ENCODE peak calls at places on chromosome 15, in four cellular contexts. F is ovary, X is keratinocyte, O is sigmoid colon. R is an unnamed sample. For H3K27me3, the result is how much of the 10 kb centered on the place peaks cover.

GRCh38 chr15:68667800-68668625 is 89.2 kb downstream of the CORO2B start:
- DNase-seq in F (no peak), X (no peak), O (peak), R (no peak)

GRCh38 chr15:52220251-52220650 is 29.1 kb upstream of the GNB5 start:
- DNase-seq in F (no peak), X (no peak), O (no peak), R (no peak)

GRCh38 chr15:68277131-68277604 is 377 bp upstream of the FEM1B start:
- DNase-seq in F (no peak), X (no peak), O (peak), R (no peak)

GRCh38 chr15:38130739-38131498 is 121.7 kb upstream of the SPRED1 start:
- DNase-seq in F (peak), X (peak), O (peak), R (peak)

GRCh38 chr15:40543631-40544294 is 21.1 kb downstream of the CCDC32 start:
- DNase-seq in F (no peak), X (no peak), O (no peak), R (no peak)

GRCh38 chr15:76340802-76341365 is 4.3 kb downstream of the ISL2 start:
- DNase-seq in F (no peak), X (no peak), O (no peak), R (no peak)

GRCh38 chr15:83380682-83381081 is 66.5 kb upstream of the SH3GL3 start:
- DNase-seq in F (no peak), X (no peak), O (no peak), R (no peak)

GRCh38 chr15:93706881-93707280 is 524.5 kb upstream of the MCTP2 start:
- DNase-seq in F (no peak), X (no peak), O (no peak), R (no peak)

GRCh38 chr15:45458746-45459403 is 63.7 kb downstream of the SLC30A4 start:
- DNase-seq in F (peak), X (no peak), O (peak), R (no peak)

GRCh38 chr15:101504866-101505609 is 15.5 kb upstream of the PCSK6 start:
- DNase-seq in F (no peak), X (no peak), O (no peak), R (no peak)

GRCh38 chr15:44069489-44069888 is 125.6 kb downstream of the FRMD5 start:
- DNase-seq in F (no peak), X (no peak), O (no peak), R (no peak)

GRCh38 chr15:63135804-63136203 is 14.1 kb downstream of the LACTB start:
- DNase-seq in F (no peak), X (peak), O (no peak), R (peak)

GRCh38 chr15:83581381-83581780 is 72.5 kb upstream of the ADAMTSL3 start:
- DNase-seq in F (no peak), X (no peak), O (no peak), R (no peak)

GRCh38 chr15:51908312-51908711 is 63.3 kb downstream of the LEO1 start:
- DNase-seq in F (no peak), X (no peak), O (no peak), R (no peak)

GRCh38 chr15:74978503-74978902 is 16.9 kb upstream of the SCAMP5 start:
- DNase-seq in F (no peak), X (no peak), O (no peak), R (no peak)

GRCh38 chr15:89863918-89864317 is 29.9 kb downstream of the AP3S2 start:
- DNase-seq in F (no peak), X (no peak), O (no peak), R (no peak)
- TF ChIP-seq CTCF in F (no peak), X (no peak), O (no peak), R (peak)

GRCh38 chr15:77851086-77851485 is 218.4 kb upstream of the LINGO1 start:
- DNase-seq in F (no peak), X (no peak), O (peak), R (no peak)
- H3K27me3 ChIP-seq in F (under half), X (under half), O (under half), R (under half)

GRCh38 chr15:81572190-81572589 is 198.2 kb upstream of the TMC3 start:
- DNase-seq in F (no peak), X (no peak), O (no peak), R (no peak)

GRCh38 chr15:81573098-81573746 is 199.2 kb upstream of the TMC3 start:
- DNase-seq in F (no peak), X (no peak), O (no peak), R (no peak)

GRCh38 chr15:81575436-81576123 is 201.6 kb upstream of the TMC3 start:
- DNase-seq in F (no peak), X (peak), O (no peak), R (no peak)
- H3K4me3 ChIP-seq in F (no peak), X (no peak), O (no peak), R (no peak)

DNA sequence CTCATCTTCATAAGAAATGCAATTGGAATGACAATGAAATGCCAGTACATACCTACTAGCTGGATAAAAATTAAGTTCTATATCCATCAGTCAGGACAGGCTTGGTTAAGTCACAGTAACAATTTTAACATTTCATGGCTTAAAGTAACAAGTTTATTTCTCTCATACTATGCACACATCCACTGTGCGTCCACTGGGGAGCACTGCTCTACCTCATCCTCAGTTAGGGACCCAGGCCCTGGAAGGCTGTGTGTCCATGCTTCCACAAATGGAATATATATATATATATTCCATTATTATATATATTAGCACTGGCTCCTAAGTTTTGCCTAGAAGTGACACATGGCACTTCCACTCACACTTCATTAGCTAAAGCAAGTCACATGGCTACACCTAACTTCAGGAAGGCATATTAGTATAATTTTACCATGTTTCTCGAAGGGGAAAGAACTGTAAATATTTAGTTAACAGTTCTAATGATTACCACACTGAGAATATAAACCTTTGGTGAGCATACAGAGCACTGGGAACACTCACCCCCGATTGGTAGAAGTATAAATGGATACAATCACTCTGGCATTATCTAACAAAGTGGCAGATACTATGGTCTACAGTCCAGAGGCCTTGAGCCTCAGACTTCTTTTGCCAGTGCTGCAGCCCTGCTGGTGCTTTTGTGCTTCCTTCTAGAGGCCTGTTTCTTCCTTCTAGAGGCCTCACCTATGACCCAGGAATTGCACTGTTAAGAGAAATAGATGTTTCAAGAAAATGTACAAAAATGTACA is 28.6 kb downstream of the AP3S2 start:
- DNase-seq in F (no peak), X (no peak), O (no peak), R (no peak)
- TF ChIP-seq CTCF in F (no peak), X (no peak), O (no peak), R (no peak)

GRCh38 chr15:30794388-30794787 is 109.3 kb upstream of the FAN1 start:
- DNase-seq in F (no peak), X (no peak), O (no peak), R (no peak)

GRCh38 chr15:30783019-30783418 is 120.7 kb upstream of the FAN1 start:
- DNase-seq in F (no peak), X (no peak), O (no peak), R (no peak)

GRCh38 chr15:30791239-30791638 is 112.5 kb upstream of the FAN1 start:
- DNase-seq in F (no peak), X (no peak), O (no peak), R (no peak)

GRCh38 chr15:30791776-30792175 is 111.9 kb upstream of the FAN1 start:
- DNase-seq in F (no peak), X (no peak), O (no peak), R (no peak)

DNA sequence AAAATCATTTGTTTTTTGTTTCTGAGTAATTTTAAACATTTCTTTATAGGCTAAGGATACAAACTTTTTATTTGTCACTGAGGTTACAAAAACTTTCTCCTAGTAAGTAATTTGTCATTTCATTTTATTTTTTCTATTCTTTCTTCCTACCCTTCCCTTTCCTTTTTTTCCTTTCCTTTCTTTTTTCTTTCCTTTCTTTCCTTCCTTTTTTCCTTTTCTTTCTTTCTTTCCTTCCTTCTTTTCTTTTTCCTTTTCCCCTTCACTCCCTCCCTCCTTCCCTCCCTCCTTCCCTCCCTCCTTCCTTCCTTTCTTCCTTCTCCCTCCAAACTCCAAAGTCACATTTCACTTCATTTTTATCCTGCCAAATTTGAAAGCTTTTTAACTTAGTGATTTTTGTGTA is 115.1 kb upstream of the FAN1 start:
- DNase-seq in F (no peak), X (no peak), O (no peak), R (no peak)
- H3K27me3 ChIP-seq in F (under half), X (under half), O (under half), R (under half)

GRCh38 chr15:41585140-41586047 is 26.4 kb downstream of the TYRO3 start:
- DNase-seq in F (peak), X (peak), O (no peak), R (no peak)
- H3K4me3 ChIP-seq in F (peak), X (peak), O (peak), R (peak)

DNA sequence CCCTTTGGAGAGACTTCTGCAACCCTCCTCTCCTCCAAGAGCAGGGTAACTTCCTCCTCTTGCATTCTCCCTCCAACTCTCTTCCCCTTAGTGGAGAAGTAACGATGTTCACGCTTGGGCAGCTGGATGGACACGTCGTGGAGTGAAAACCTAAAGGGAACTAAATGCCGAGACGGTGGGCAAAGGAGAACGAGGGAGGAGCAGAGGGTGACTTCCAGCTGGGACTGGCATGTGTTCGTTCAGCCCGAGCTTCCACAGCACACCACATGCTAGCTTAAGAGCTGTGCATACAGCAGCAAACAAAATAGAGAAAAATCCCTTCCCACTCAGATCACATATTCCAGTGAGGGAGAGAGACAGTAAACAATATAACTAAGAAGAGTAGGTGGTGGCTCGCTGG is 179.8 kb downstream of the SLCO3A1 start:
- DNase-seq in F (no peak), X (no peak), O (no peak), R (no peak)
- TF ChIP-seq CTCF in F (no peak), X (no peak), O (no peak), R (no peak)

R was measured in BJ.